ENCODE peak calls at places on chromosomes 5 and 9, in four cellular contexts. T, G, S and D are unnamed samples.

GRCh38 chr5:140402258-140403074 is 833 bp downstream of the ANKHD1 start:
- DNase-seq in G (peak; percentile 50), S (peak; percentile 50), T (no peak), D (no peak)

GRCh38 chr9:3758816-3759576 is 233.2 kb upstream of the RFX3 start:
- DNase-seq in G (no peak), T (no peak), S (no peak), D (no peak)

GRCh38 chr5:14528926-14529325 is 52.7 kb upstream of the OTULINL start:
- DNase-seq in S (no peak), T (no peak), G (no peak), D (no peak)

GRCh38 chr5:90518666-90519065 is 10.7 kb downstream of the LYSMD3 start:
- DNase-seq in S (no peak), G (no peak), T (no peak), D (no peak)

GRCh38 chr5:80738466-80738865 is 83.7 kb upstream of the DHFR start:
- DNase-seq in G (no peak), T (no peak), S (no peak), D (no peak)

GRCh38 chr5:67094476-67095300 is 101.9 kb downstream of the CD180 start:
- DNase-seq in S (no peak), G (no peak), T (no peak), D (peak; percentile 45)

GRCh38 chr5:40796487-40796889 is 1.7 kb downstream of the PRKAA1 start:
- DNase-seq in T (no peak), S (no peak), G (no peak), D (no peak)

GRCh38 chr9:87067426-87067825 is 120.1 kb upstream of the GAS1 start:
- DNase-seq in T (no peak), S (no peak), G (no peak), D (no peak)

GRCh38 chr5:9358961-9359686 is 186.8 kb downstream of the SEMA5A start:
- DNase-seq in S (no peak), T (no peak), G (no peak), D (peak; percentile 50)

GRCh38 chr9:116543731-116544400 is 143.2 kb upstream of the TRIM32 start:
- DNase-seq in T (no peak), G (no peak), S (no peak), D (no peak)

GRCh38 chr9:97741947-97742346 is 44.8 kb upstream of the XPA start:
- DNase-seq in G (no peak), S (no peak), T (no peak), D (no peak)

GRCh38 chr9:82273121-82273520 is 284.5 kb downstream of the SPATA31D1 start:
- DNase-seq in G (no peak), S (no peak), T (no peak), D (no peak)

GRCh38 chr9:38036359-38037084 is 32.5 kb downstream of the SHB start:
- DNase-seq in T (no peak), G (no peak), S (peak; percentile 70), D (no peak)

GRCh38 chr5:82018462-82018861 is 46.6 kb downstream of the ATG10 start:
- DNase-seq in T (no peak), G (no peak), S (no peak), D (no peak)

GRCh38 chr5:37234288-37234687 is 14.9 kb downstream of the CPLANE1 start:
- DNase-seq in T (no peak), S (no peak), G (no peak), D (no peak)

GRCh38 chr5:173859315-173860038 is 28.7 kb upstream of the CPEB4 start:
- DNase-seq in G (no peak), T (no peak), S (no peak), D (no peak)

GRCh38 chr9:116155700-116156045 is 2.1 kb downstream of the PAPPA start:
- DNase-seq in G (no peak), T (no peak), S (no peak), D (no peak)

GRCh38 chr9:37430841-37431597 is 8.5 kb downstream of the GRHPR start:
- DNase-seq in S (no peak), T (no peak), G (peak; percentile 47), D (no peak)

GRCh38 chr5:80961376-80962281 is 1.5 kb downstream of the RASGRF2 start:
- DNase-seq in G (no peak), S (no peak), T (no peak), D (no peak)

GRCh38 chr9:125374443-125375309 is 113.0 kb downstream of the GAPVD1 start:
- DNase-seq in T (peak; percentile 73), G (peak; percentile 55), S (peak; percentile 73), D (no peak)

GRCh38 chr9:126773004-126773607 is 31.7 kb upstream of the ZBTB43 start:
- DNase-seq in S (no peak), G (no peak), T (no peak), D (no peak)

GRCh38 chr9:114110180-114110579 is 11.1 kb upstream of the KIF12 start:
- DNase-seq in T (no peak), G (no peak), S (no peak), D (peak; percentile 95)

GRCh38 chr5:34412769-34413168 is 243.4 kb upstream of the RAI14 start:
- DNase-seq in S (no peak), T (no peak), G (no peak), D (no peak)

GRCh38 chr5:22708770-22709328 is 144.3 kb downstream of the CDH12 start:
- DNase-seq in G (no peak), S (no peak), T (no peak), D (no peak)

GRCh38 chr5:129019401-129019908 is 54.2 kb downstream of the SLC27A6 start:
- DNase-seq in G (no peak), S (no peak), T (no peak), D (no peak)

GRCh38 chr9:37100317-37100716 is 20.1 kb upstream of the ZCCHC7 start:
- DNase-seq in S (no peak), G (no peak), T (no peak), D (peak; percentile 39)

GRCh38 chr9:133333566-133333965 is 2.4 kb downstream of the SURF6 start:
- DNase-seq in T (peak; percentile 37), G (no peak), S (no peak), D (no peak)

GRCh38 chr9:137665697-137666504 is 47.1 kb downstream of the EHMT1 start:
- DNase-seq in G (no peak), T (peak; percentile 81), S (no peak), D (no peak)

GRCh38 chr5:40447438-40447837 is 232.3 kb upstream of the PTGER4 start:
- DNase-seq in G (no peak), S (no peak), T (no peak), D (no peak)

GRCh38 chr5:42855386-42855785 is 43.7 kb upstream of the SELENOP start:
- DNase-seq in T (no peak), S (no peak), G (no peak), D (no peak)

GRCh38 chr5:129904102-129904666 is at the start of gene CHSY3:
- DNase-seq in T (peak; percentile 66), S (peak; percentile 86), G (peak; percentile 93), D (no peak)

GRCh38 chr5:71924980-71925379 is 182.3 kb upstream of the MAP1B start:
- DNase-seq in G (no peak), T (no peak), S (no peak), D (no peak)

GRCh38 chr5:131282235-131282634 is 18.4 kb downstream of the CDC42SE2 start:
- DNase-seq in S (no peak), G (no peak), T (no peak), D (no peak)
- H3K4me3 ChIP-seq in S (no peak overlapping the region), G (peak overlapping the region; percentile 35), T (no peak overlapping the region), D (no peak overlapping the region)

GRCh38 chr9:121682926-121683485 is 31.6 kb downstream of the DAB2IP start:
- DNase-seq in G (no peak), S (no peak), T (no peak), D (no peak)

GRCh38 chr9:121685146-121685794 is 33.8 kb downstream of the DAB2IP start:
- DNase-seq in G (no peak), S (no peak), T (no peak), D (no peak)

GRCh38 chr9:121685795-121686377 is 34.5 kb downstream of the DAB2IP start:
- DNase-seq in T (no peak), G (no peak), S (no peak), D (no peak)

GRCh38 chr9:121683652-121684051 is 32.2 kb downstream of the DAB2IP start:
- DNase-seq in S (no peak), T (no peak), G (no peak), D (no peak)

DNA sequence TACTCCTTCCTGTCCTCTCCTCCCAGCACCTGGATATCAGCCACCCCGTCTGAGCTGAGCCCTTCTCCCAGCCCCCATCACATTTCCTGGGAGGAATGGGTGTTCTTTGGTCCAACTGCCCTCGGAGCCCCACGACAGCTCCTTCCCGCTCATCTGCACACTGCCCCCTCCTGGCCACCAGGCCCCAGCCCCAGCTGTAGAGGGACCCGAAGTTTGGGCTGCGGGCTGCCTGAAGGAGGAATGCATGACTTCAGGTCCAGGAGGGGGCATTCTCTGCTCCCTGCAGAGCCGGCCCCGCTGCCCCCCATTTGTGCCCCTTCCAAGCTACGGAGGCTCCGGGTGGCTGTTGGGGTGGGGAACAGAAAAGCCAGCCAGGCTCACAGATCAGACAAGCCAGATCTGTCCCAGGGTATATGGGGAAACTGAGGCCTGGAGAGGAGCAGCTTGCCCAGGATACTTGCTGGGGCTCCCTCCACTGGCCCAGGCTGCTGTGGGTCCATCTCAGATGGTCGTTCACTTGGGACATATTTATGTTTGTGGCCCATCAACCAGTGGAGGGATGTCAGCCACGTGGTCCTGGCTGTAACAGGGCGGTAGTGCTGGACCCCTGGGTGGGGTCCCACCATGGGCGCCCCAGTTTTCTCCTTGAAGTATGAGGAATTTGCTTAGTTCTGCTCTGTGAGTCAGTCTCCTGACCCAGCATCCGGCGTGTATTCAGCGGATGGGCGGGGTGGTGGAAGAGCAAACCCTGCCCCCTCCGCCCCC is 33.1 kb downstream of the DAB2IP start:
- DNase-seq in T (peak; percentile 64), G (peak; percentile 54), S (peak; percentile 61), D (no peak)
- TF ChIP-seq CTCF in T (no peak), G (peak; percentile 69), S (peak; percentile 65), D (peak; percentile 68)

GRCh38 chr5:68446487-68446894 is 230.9 kb downstream of the PIK3R1 start:
- DNase-seq in T (no peak), S (no peak), G (no peak), D (no peak)

GRCh38 chr5:68450245-68450852 is 234.8 kb downstream of the PIK3R1 start:
- DNase-seq in G (no peak), T (no peak), S (no peak), D (no peak)

GRCh38 chr5:68447121-68447520 is 231.6 kb downstream of the PIK3R1 start:
- DNase-seq in T (no peak), S (no peak), G (no peak), D (no peak)

GRCh38 chr5:68447530-68447929 is 232.0 kb downstream of the PIK3R1 start:
- DNase-seq in T (no peak), G (no peak), S (no peak), D (no peak)

GRCh38 chr5:68449380-68449779 is 233.8 kb downstream of the PIK3R1 start:
- DNase-seq in T (no peak), S (peak; percentile 68), G (peak; percentile 54), D (no peak)
- H3K4me3 ChIP-seq in T (no peak overlapping the region), S (no peak overlapping the region), G (no peak overlapping the region), D (no peak overlapping the region)

DNA sequence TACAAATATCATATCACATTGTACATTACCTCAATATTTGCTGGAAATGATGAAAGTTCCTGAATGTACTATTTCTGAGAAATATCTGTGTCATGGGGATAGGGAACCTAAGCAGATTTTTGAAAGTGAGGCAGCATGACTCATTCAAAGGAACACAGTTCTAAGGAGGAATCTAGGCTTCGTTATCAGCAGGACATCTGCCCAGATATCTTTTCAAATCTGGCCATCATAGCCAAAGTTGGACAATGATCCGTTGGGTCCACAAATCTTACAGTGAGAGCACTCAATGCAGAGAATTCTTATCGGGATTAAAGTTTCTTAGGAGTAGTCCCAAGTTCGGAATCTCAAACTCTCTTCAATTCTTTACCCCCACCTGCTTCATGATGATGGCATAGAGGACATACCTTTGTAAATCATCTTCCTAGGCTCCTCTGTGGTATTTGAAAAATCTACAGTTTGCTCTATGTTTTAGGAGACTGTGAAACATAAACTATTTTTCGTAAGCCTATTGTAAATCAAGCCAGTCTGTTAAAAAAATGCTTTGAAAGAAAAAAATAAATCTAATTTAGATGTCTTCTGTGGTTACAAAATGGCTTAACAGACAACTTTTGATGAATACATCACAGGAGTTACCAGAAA is 29.4 kb upstream of the ALDH1A1 start:
- DNase-seq in G (no peak), S (no peak), T (no peak), D (no peak)
- TF ChIP-seq CTCF in G (no peak), S (no peak), T (no peak), D (no peak)